ENCODE peak calls at places on chromosomes 5 and 9, in six cellular contexts. N, A, Y, C, D and H are unnamed samples.

GRCh38 chr9:6794936-6795335 is 37.2 kb downstream of the KDM4C start:
- DNase-seq in D (no peak), A (no peak), N (no peak), Y (no peak), C (no peak), H (no peak)

GRCh38 chr9:2722715-2723114 is 5.4 kb downstream of the KCNV2 start:
- DNase-seq in N (no peak), C (no peak), D (no peak), Y (no peak), A (peak), H (peak)

GRCh38 chr5:132325691-132326090 is 31.5 kb downstream of the SLC22A4 start:
- DNase-seq in Y (no peak), N (no peak), A (no peak), D (no peak), C (no peak), H (no peak)

GRCh38 chr5:150044712-150045111 is 41.6 kb downstream of the CSF1R start:
- DNase-seq in N (no peak), A (no peak), D (no peak), Y (no peak), C (no peak), H (no peak)

GRCh38 chr9:114001794-114002261 is 76.3 kb downstream of the AMBP start:
- DNase-seq in D (no peak), C (no peak), A (no peak), Y (no peak), N (no peak), H (no peak)

GRCh38 chr9:138024831-138025291 is 147.3 kb downstream of the CACNA1B start:
- DNase-seq in D (no peak), N (no peak), C (no peak), A (no peak), Y (no peak), H (no peak)

GRCh38 chr5:9059920-9060691 is 485.8 kb downstream of the SEMA5A start:
- DNase-seq in N (no peak), A (no peak), D (no peak), C (peak), Y (no peak), H (no peak)

GRCh38 chr5:118553662-118554061 is 434.7 kb downstream of the DTWD2 start:
- DNase-seq in C (no peak), D (no peak), Y (no peak), A (no peak), N (no peak), H (peak)

GRCh38 chr9:91847576-91847975 is 102.5 kb downstream of the ROR2 start:
- DNase-seq in A (no peak), N (no peak), D (no peak), Y (no peak), C (no peak), H (no peak)

GRCh38 chr9:70683841-70684240 is 269.4 kb upstream of the KLF9 start:
- DNase-seq in A (no peak), Y (no peak), N (no peak), C (no peak), D (no peak), H (no peak)

GRCh38 chr9:135010921-135011320 is 76.5 kb upstream of the OLFM1 start:
- DNase-seq in A (no peak), Y (no peak), C (no peak), N (no peak), D (no peak), H (no peak)

GRCh38 chr9:31799953-31800609 is 584.4 kb upstream of the ACO1 start:
- DNase-seq in C (peak), Y (peak), A (peak), N (peak), D (no peak), H (peak)

DNA sequence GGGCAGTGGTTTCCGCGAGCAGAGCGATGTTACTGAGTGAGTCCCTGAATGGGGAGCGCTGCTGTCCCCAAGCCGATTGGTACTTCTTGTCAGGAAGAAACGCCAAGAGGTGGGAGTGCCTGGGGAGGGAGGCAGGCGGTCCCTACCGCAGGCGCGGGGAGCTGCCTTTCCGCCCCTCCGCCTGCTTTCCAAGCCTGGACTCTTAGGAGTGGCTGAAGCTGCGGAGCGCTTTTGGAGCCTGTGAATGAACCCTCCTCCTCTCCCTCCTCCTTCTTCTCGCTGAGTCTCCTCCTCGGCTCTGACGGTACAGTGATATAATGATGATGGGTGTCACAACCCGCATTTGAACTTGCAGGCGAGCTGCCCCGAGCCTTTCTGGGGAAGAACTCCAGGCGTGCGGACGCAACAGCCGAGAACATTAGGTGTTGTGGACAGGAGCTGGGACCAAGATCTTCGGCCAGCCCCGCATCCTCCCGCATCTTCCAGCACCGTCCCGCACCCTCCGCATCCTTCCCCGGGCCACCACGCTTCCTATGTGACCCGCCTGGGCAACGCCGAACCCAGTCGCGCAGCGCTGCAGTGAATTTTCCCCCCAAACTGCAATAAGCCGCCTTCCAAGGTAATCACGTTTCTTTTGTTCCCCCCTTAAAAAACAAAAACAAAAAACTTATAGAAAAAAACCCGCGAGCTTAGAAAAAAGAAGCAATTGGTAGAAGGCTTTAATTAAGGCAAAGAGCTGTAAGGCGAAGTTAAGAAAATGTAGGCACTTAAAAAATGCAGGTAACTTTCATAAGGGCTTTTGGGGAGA is at the start of gene VCAN:
- DNase-seq in N (peak), Y (no peak), D (no peak), C (no peak), A (no peak), H (peak)
- TF ChIP-seq POLR2A in N (peak), Y (no peak), D (no peak), C (no peak), A (no peak), H (no peak)

DNA sequence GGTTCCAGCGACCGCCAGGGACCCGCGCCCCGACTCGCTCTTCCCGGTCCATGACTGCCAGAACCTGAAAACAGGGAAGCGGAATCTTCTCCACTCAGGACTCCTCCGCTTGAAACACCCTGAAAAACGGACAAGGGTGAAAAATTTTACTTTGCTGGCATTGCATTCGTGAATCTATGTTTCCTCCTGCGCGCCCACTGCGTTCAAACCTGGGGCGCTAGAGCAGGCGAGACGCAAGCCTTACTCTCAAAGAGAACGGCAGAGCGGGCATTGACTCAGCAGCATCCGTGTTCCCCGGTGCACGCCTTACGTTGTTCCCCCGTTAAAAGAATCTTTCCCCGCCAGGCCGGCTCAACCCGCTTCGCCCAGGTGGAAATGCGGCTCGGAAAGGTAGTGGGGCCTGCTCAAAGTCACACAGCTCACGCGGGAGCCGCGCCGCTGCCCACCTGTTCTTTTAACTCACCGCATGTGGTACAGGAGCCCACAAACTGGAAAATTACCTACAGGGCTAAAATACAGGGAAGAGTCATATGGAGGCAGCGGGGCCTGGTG is 999 bp upstream of the DRD1 start:
- DNase-seq in C (no peak), Y (no peak), D (no peak), A (no peak), N (no peak), H (no peak)
- H3K4me3 ChIP-seq in C (no peak), Y (no peak), D (no peak), A (no peak), N (peak), H (no peak)

DNA sequence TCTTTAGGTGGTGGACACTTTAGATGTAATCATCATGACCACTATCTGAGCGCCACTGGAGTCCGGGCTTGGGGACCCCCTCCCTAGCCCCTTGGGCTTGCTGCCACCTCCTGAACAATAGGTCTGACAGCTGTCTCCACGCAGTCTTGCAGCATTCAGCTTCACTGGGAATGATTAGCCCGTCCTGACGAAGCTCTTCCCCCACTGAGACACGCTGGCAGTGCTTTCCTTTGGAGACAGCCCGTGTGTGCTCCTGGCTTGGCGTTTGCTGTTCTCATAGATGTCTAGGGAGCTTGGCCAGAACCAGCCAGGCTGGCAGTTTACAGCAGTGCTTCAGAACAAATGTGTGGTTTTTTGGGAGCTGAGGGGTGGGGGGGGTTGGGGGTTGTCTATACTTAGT is 355.5 kb downstream of the ADAMTS6 start:
- DNase-seq in N (no peak), D (no peak), Y (no peak), A (no peak), C (no peak), H (no peak)
- TF ChIP-seq MYC in N (no peak), D (no peak), Y (no peak), A (no peak), C (no peak), H (no peak)

GRCh38 chr5:78527054-78527884 is 121.3 kb downstream of the LHFPL2 start:
- DNase-seq in C (peak), N (peak), A (no peak), D (peak), Y (no peak), H (no peak)
- TF ChIP-seq POLR2A in C (no peak), N (no peak), A (no peak), D (no peak), Y (no peak), H (no peak)

GRCh38 chr5:1174122-1174936 is 27.1 kb upstream of the SLC6A19 start:
- DNase-seq in A (peak), Y (no peak), D (peak), N (peak), C (peak), H (peak)
- H3K4me3 ChIP-seq in A (peak), Y (no peak), D (no peak), N (peak), C (no peak), H (no peak)

DNA sequence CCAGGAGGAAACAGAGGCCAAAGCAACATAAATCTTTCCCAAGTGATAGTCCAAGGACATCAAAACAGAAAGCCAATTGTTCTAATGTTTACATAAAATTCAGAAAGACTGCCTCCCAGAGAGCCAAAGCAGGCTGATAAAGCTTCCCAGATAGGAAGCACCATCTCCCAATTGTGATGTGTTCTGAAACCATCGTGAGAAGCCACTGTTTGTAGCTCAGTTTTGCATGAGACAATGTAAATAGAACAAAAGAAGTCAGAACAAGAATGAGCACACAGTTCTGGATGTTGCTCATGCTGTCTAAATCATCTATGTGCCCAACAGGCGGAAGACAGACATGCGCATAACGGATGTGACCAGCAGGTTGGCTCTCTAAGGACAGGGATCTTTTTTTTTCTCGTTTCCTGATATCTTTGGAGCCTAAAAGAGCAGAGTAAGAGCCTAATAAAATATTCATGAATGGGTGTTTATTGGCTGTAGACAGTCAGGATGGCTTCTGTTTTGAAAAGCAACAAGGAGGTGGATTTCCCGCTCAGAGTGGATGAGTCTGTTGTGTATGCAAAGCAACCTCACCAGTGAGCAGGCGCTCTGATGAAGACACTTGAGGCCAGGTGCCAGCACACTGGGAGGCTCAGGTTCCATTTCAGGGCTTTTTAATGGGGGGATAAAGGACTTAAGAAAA is 113.6 kb downstream of the GNA14 start:
- DNase-seq in A (peak), D (no peak), C (peak), Y (no peak), N (peak), H (no peak)
- TF ChIP-seq MYC in A (no peak), D (no peak), C (no peak), Y (no peak), N (no peak), H (no peak)